ENCODE peak calls at places on chromosomes 7 and 10, in four cellular contexts. J is stimulated activated CD4-positive, alpha-beta T cell treated with anti-CD3 and anti-CD28 coated beads, Interleukin-4, amount 100 ng/mL, for 48 hours; F is skeletal muscle cell; X is ACHN. N is an unnamed sample.

GRCh38 chr7:33062023-33062781 is at the start of gene NT5C3A:
- DNase-seq in J (peak; percentile 21), F (no peak), X (peak; percentile 67), N (peak; percentile 67)

GRCh38 chr7:151309306-151309705 is 32.3 kb upstream of the NUB1 start:
- DNase-seq in J (no peak), F (no peak), X (no peak), N (no peak)

GRCh38 chr7:106216517-106217088 is 68.2 kb downstream of the NAMPT start:
- DNase-seq in J (no peak), F (peak; percentile 95), X (peak; percentile 99), N (no peak)

GRCh38 chr7:80921130-80921529 is 2.3 kb upstream of the SEMA3C start:
- DNase-seq in J (no peak), F (no peak), X (no peak), N (no peak)

GRCh38 chr7:27346531-27347260 is 104.1 kb downstream of the EVX1 start:
- DNase-seq in J (no peak), F (peak; percentile 85), X (peak; percentile 91), N (no peak)

GRCh38 chr7:33108591-33108930 is 643 bp downstream of the RP9 start:
- DNase-seq in J (no peak), F (no peak), X (peak; percentile 52), N (peak; percentile 13)

GRCh38 chr10:114930320-114930719 is 7.7 kb upstream of the TRUB1 start:
- DNase-seq in J (no peak), F (no peak), X (no peak), N (no peak)

GRCh38 chr10:71359364-71360046 is 37.2 kb upstream of the CDH23 start:
- DNase-seq in J (no peak), F (no peak), X (no peak), N (no peak)

GRCh38 chr7:141225916-141226618 is 152.2 kb downstream of the TMEM178B start:
- DNase-seq in J (no peak), F (no peak), X (no peak), N (no peak)

GRCh38 chr7:15972767-15973362 is 286.4 kb upstream of the MEOX2 start:
- DNase-seq in J (no peak), F (peak; percentile 14), X (no peak), N (no peak)

GRCh38 chr10:31693499-31693898 is 235.1 kb downstream of the ARHGAP12 start:
- DNase-seq in J (no peak), F (no peak), X (no peak), N (no peak)

GRCh38 chr7:130891254-130892094 is 157.5 kb upstream of the KLF14 start:
- DNase-seq in J (no peak), F (peak; percentile 92), X (peak; percentile 96), N (no peak)

GRCh38 chr7:27204851-27205322 is 5.0 kb upstream of the HOXA13 start:
- DNase-seq in J (no peak), F (no peak), X (peak; percentile 27), N (no peak)

GRCh38 chr7:17207220-17207619 is 91.2 kb upstream of the AHR start:
- DNase-seq in J (no peak), F (no peak), X (no peak), N (no peak)

GRCh38 chr7:157674027-157674714 is 337.4 kb downstream of the DNAJB6 start:
- DNase-seq in J (no peak), F (no peak), X (no peak), N (no peak)